ENCODE peak calls at places on chromosomes 2 and 18, in four cellular contexts. One of them, this sample, is unnamed.

GRCh38 chr2:220220009-220220408 is 592.6 kb downstream of the SLC4A3 start:
- DNase-seq in AG04450: no peak
- DNase-seq in right lobe of liver: no peak
- DNase-seq in omental fat pad: no peak
- DNase-seq in this sample: no peak

GRCh38 chr2:217901400-217901799 is 101.4 kb downstream of the TNS1 start:
- DNase-seq in AG04450: no peak
- DNase-seq in right lobe of liver: no peak
- DNase-seq in omental fat pad: no peak
- DNase-seq in this sample: no peak

GRCh38 chr18:31393286-31393685 is 16.7 kb downstream of the DSG4 start:
- DNase-seq in AG04450: no peak
- DNase-seq in right lobe of liver: no peak
- DNase-seq in omental fat pad: no peak
- DNase-seq in this sample: no peak

GRCh38 chr2:73111300-73112025 is 1.3 kb downstream of the RAB11FIP5 start:
- DNase-seq in AG04450: no peak
- DNase-seq in right lobe of liver: no peak
- DNase-seq in omental fat pad: no peak
- DNase-seq in this sample: no peak

GRCh38 chr2:70632966-70633365 is 79.3 kb upstream of the TGFA start:
- DNase-seq in AG04450: no peak
- DNase-seq in right lobe of liver: no peak
- DNase-seq in omental fat pad: no peak
- DNase-seq in this sample: no peak

GRCh38 chr2:46311651-46312223 is 14.5 kb downstream of the EPAS1 start:
- DNase-seq in AG04450: no peak
- DNase-seq in right lobe of liver: no peak
- DNase-seq in omental fat pad: no peak
- DNase-seq in this sample: no peak

GRCh38 chr2:15031745-15032240 is 399.3 kb downstream of the LRATD1 start:
- DNase-seq in AG04450: no peak
- DNase-seq in right lobe of liver: no peak
- DNase-seq in omental fat pad: no peak
- DNase-seq in this sample: no peak

GRCh38 chr18:79523738-79524180 is 128.0 kb downstream of the NFATC1 start:
- DNase-seq in AG04450: no peak
- DNase-seq in right lobe of liver: peak
- DNase-seq in omental fat pad: no peak
- DNase-seq in this sample: no peak

GRCh38 chr18:51645607-51646006 is 448.1 kb upstream of the MEX3C start:
- DNase-seq in AG04450: no peak
- DNase-seq in right lobe of liver: no peak
- DNase-seq in omental fat pad: no peak
- DNase-seq in this sample: no peak

GRCh38 chr2:131641414-131642206 is 113.9 kb downstream of the CCDC74A start:
- DNase-seq in AG04450: no peak
- DNase-seq in right lobe of liver: no peak
- DNase-seq in omental fat pad: no peak
- DNase-seq in this sample: no peak

GRCh38 chr2:148586528-148587128 is 57.9 kb upstream of the EPC2 start:
- DNase-seq in AG04450: no peak
- DNase-seq in right lobe of liver: no peak
- DNase-seq in omental fat pad: no peak
- DNase-seq in this sample: no peak

GRCh38 chr2:39158351-39158750 is 37.5 kb upstream of the SOS1 start:
- DNase-seq in AG04450: no peak
- DNase-seq in right lobe of liver: no peak
- DNase-seq in omental fat pad: no peak
- DNase-seq in this sample: no peak

DNA sequence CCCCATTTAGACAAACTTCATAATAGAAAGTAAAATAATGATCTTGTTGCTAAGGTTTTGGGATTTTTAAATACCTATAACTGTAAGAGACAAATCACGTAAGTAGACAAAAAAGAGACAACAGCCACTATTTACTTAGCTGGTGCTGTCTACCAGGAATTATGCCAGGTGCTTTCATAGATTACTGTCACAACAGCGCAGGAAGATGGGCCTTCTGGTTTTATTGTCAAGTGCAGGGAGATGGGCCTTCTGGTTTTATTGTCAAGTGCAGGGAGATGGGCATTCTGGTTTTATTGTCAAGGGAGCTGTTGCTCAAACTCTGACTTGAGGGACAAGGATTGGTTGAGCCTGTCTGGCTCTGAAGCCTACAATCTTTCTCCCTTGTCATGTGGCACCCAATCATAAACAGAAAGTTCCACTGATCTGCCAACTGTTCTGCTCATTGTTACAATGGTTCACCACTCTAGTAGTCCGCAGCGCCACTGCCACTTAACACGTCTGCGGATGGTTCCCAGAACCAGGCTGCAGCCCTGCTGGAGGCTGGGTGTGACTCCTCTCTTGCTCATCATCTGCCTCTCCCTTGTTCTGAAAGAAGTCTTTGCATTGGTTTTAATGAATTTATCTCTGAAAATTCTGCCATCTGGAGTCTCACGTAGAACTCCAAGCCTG is 95.1 kb downstream of the RNF144A start:
- DNase-seq in AG04450: no peak
- DNase-seq in right lobe of liver: no peak
- DNase-seq in omental fat pad: no peak
- DNase-seq in this sample: no peak
- TF ChIP-seq CTCF in AG04450: no peak
- TF ChIP-seq CTCF in right lobe of liver: no peak
- TF ChIP-seq CTCF in omental fat pad: no peak
- TF ChIP-seq CTCF in this sample: no peak

GRCh38 chr2:121888189-121888557 is 132.7 kb downstream of the TSN start:
- DNase-seq in AG04450: no peak
- DNase-seq in right lobe of liver: no peak
- DNase-seq in omental fat pad: no peak
- DNase-seq in this sample: no peak
- TF ChIP-seq CTCF in AG04450: peak
- TF ChIP-seq CTCF in right lobe of liver: peak
- TF ChIP-seq CTCF in omental fat pad: no peak
- TF ChIP-seq CTCF in this sample: peak

GRCh38 chr2:202060218-202060617 is 12.8 kb upstream of the KIAA2012 start:
- DNase-seq in AG04450: no peak
- DNase-seq in right lobe of liver: no peak
- DNase-seq in omental fat pad: no peak
- DNase-seq in this sample: no peak
- TF ChIP-seq CTCF in AG04450: peak
- TF ChIP-seq CTCF in right lobe of liver: peak
- TF ChIP-seq CTCF in omental fat pad: no peak
- TF ChIP-seq CTCF in this sample: no peak

GRCh38 chr2:127195140-127196074 is 24.7 kb downstream of the CYP27C1 start:
- DNase-seq in AG04450: no peak
- DNase-seq in right lobe of liver: no peak
- DNase-seq in omental fat pad: no peak
- DNase-seq in this sample: no peak

GRCh38 chr2:127196549-127196948 is 23.6 kb downstream of the CYP27C1 start:
- DNase-seq in AG04450: no peak
- DNase-seq in right lobe of liver: no peak
- DNase-seq in omental fat pad: no peak
- DNase-seq in this sample: no peak

GRCh38 chr2:127199223-127199622 is 20.9 kb downstream of the CYP27C1 start:
- DNase-seq in AG04450: no peak
- DNase-seq in right lobe of liver: no peak
- DNase-seq in omental fat pad: no peak
- DNase-seq in this sample: no peak

GRCh38 chr2:127196998-127197397 is 23.1 kb downstream of the CYP27C1 start:
- DNase-seq in AG04450: no peak
- DNase-seq in right lobe of liver: no peak
- DNase-seq in omental fat pad: no peak
- DNase-seq in this sample: no peak

DNA sequence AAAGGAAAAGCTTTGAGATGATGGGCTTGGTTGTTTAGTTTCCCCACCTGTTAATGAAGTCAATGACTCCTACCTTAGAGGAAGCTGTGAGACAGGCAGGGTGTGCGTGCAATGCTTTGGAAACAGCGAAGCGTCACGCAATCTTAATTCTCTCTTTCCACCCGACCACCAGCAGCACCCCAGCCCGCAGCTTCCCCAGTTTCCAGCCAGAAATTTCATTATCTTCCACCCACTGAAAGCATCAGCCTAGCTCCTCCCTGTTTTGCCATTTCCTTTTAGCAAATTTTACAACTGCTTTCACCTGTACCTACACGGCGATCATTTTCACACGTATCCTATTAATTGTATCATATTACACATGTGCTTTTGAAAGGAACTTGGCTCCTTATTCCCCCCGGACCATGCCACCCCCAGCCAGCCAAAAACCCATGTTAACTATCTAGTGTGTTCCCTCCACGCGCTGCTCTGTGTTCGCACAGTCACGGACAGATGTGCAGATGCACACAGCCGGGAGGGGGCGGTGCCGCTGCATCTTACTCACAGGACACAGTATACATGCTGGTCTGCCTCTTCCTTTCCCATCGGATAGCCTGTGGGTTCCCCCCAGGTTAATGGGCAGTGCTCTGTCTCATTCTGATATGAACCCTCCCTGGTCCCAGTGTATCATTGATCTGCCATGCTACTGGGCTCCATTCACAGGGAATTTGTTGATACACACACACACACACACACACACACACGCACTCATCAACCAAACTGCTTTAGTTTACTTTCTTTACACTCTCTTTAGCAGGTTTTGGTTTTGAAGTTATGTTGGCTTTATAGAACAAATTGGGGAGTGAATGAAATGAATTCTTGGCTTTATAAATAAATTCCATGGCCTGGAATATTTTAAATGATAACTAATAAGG is 22.4 kb downstream of the CYP27C1 start:
- DNase-seq in AG04450: no peak
- DNase-seq in right lobe of liver: peak
- DNase-seq in omental fat pad: no peak
- DNase-seq in this sample: peak
- TF ChIP-seq CTCF in AG04450: peak
- TF ChIP-seq CTCF in right lobe of liver: peak
- TF ChIP-seq CTCF in omental fat pad: no peak
- TF ChIP-seq CTCF in this sample: peak

GRCh38 chr18:41373612-41374011 is 581.4 kb upstream of the PIK3C3 start:
- DNase-seq in AG04450: no peak
- DNase-seq in right lobe of liver: no peak
- DNase-seq in omental fat pad: no peak
- DNase-seq in this sample: no peak
- TF ChIP-seq CTCF in AG04450: no peak
- TF ChIP-seq CTCF in right lobe of liver: no peak
- TF ChIP-seq CTCF in omental fat pad: no peak
- TF ChIP-seq CTCF in this sample: no peak

GRCh38 chr2:49459314-49459993 is 305.1 kb upstream of the FSHR start:
- DNase-seq in AG04450: no peak
- DNase-seq in right lobe of liver: no peak
- DNase-seq in omental fat pad: no peak
- DNase-seq in this sample: no peak
- TF ChIP-seq CTCF in AG04450: no peak
- TF ChIP-seq CTCF in right lobe of liver: no peak
- TF ChIP-seq CTCF in omental fat pad: no peak
- TF ChIP-seq CTCF in this sample: peak

GRCh38 chr2:222548997-222549396 is 106.9 kb downstream of the FARSB start:
- DNase-seq in AG04450: no peak
- DNase-seq in right lobe of liver: no peak
- DNase-seq in omental fat pad: no peak
- DNase-seq in this sample: no peak
- TF ChIP-seq CTCF in AG04450: no peak
- TF ChIP-seq CTCF in right lobe of liver: no peak
- TF ChIP-seq CTCF in omental fat pad: no peak
- TF ChIP-seq CTCF in this sample: no peak

GRCh38 chr2:84022810-84023431 is 436.2 kb downstream of the SUCLG1 start:
- DNase-seq in AG04450: peak
- DNase-seq in right lobe of liver: no peak
- DNase-seq in omental fat pad: no peak
- DNase-seq in this sample: no peak
- TF ChIP-seq CTCF in AG04450: peak
- TF ChIP-seq CTCF in right lobe of liver: peak
- TF ChIP-seq CTCF in omental fat pad: no peak
- TF ChIP-seq CTCF in this sample: peak

GRCh38 chr2:203155406-203155805 is 83.4 kb upstream of the CYP20A1 start:
- DNase-seq in AG04450: no peak
- DNase-seq in right lobe of liver: no peak
- DNase-seq in omental fat pad: no peak
- DNase-seq in this sample: no peak
- TF ChIP-seq CTCF in AG04450: no peak
- TF ChIP-seq CTCF in right lobe of liver: no peak
- TF ChIP-seq CTCF in omental fat pad: no peak
- TF ChIP-seq CTCF in this sample: no peak

GRCh38 chr18:3481696-3482210 is 31.8 kb downstream of the TGIF1 start:
- DNase-seq in AG04450: peak
- DNase-seq in right lobe of liver: no peak
- DNase-seq in omental fat pad: no peak
- DNase-seq in this sample: no peak
- TF ChIP-seq CTCF in AG04450: peak
- TF ChIP-seq CTCF in right lobe of liver: peak
- TF ChIP-seq CTCF in omental fat pad: no peak
- TF ChIP-seq CTCF in this sample: peak

This sample was measured in mesothelial cell of epicardium.